ENCODE peak calls at places on chromosomes 5 and 9, in ten cellular contexts. U is right atrium auricular region, I is foreskin fibroblast, A is fibroblast of the aortic adventitia, K is epithelial cell of esophagus, Y is choroid plexus epithelial cell, X is mucosa of descending colon, F is nephron progenitor cell, C is PC-9, D is GM23338. O is an unnamed sample.

GRCh38 chr5:1568201-1568979 is 44.6 kb upstream of the LPCAT1 start:
- DNase-seq in U (no peak), I (peak), A (peak), K (peak), Y (peak), X (no peak), F (no peak), C (peak), D (no peak), O (no peak)

GRCh38 chr5:73171495-73171894 is 1.5 kb upstream of the TMEM174 start:
- DNase-seq in U (no peak), I (no peak), A (no peak), K (no peak), Y (no peak), X (no peak), F (no peak), C (no peak), D (no peak), O (no peak)

GRCh38 chr5:175706499-175706898 is 48.6 kb downstream of the HRH2 start:
- DNase-seq in U (no peak), I (no peak), A (no peak), K (no peak), Y (no peak), X (no peak), F (no peak), C (no peak), D (no peak), O (no peak)

GRCh38 chr9:132609829-132610228 is 27.4 kb downstream of the BARHL1 start:
- DNase-seq in U (no peak), I (peak), A (peak), K (peak), Y (peak), X (no peak), F (no peak), C (no peak), D (no peak), O (no peak)

GRCh38 chr9:127133739-127134167 is 11.3 kb upstream of the ANGPTL2 start:
- DNase-seq in U (peak), I (peak), A (peak), K (peak), Y (peak), X (peak), F (no peak), C (no peak), D (peak), O (peak)

GRCh38 chr9:33452828-33453271 is 5.5 kb upstream of the AQP3 start:
- DNase-seq in U (no peak), I (peak), A (peak), K (peak), Y (peak), X (no peak), F (peak), C (peak), D (peak), O (no peak)

GRCh38 chr5:82597437-82597836 is 319.3 kb upstream of the RPS23 start:
- DNase-seq in U (no peak), I (no peak), A (no peak), K (peak), Y (no peak), X (no peak), F (no peak), C (no peak), D (peak), O (no peak)

GRCh38 chr5:74762599-74762998 is 4.3 kb downstream of the GFM2 start:
- DNase-seq in U (no peak), I (peak), A (peak), K (peak), Y (peak), X (no peak), F (no peak), C (peak), D (no peak), O (no peak)

GRCh38 chr9:131095666-131096489 is 453 bp upstream of the AIF1L start:
- DNase-seq in U (no peak), I (peak), A (no peak), K (no peak), Y (no peak), X (no peak), F (peak), C (no peak), D (peak), O (no peak)

GRCh38 chr9:124347968-124348358 is 67.3 kb downstream of the PSMB7 start:
- DNase-seq in U (no peak), I (no peak), A (no peak), K (no peak), Y (no peak), X (no peak), F (no peak), C (no peak), D (no peak), O (peak)

GRCh38 chr5:57166250-57166649 is 7.6 kb upstream of the GPBP1 start:
- DNase-seq in U (no peak), I (peak), A (no peak), K (peak), Y (peak), X (no peak), F (no peak), C (no peak), D (no peak), O (no peak)

GRCh38 chr5:132225165-132226032 is 2.3 kb downstream of the P4HA2 start:
- DNase-seq in U (peak), I (peak), A (peak), K (peak), Y (peak), X (peak), F (no peak), C (peak), D (no peak), O (no peak)

GRCh38 chr9:37371565-37372464 is 50.7 kb upstream of the GRHPR start:
- DNase-seq in U (no peak), I (no peak), A (peak), K (no peak), Y (peak), X (no peak), F (no peak), C (no peak), D (no peak), O (no peak)

GRCh38 chr9:136058152-136058483 is 37.0 kb downstream of the NACC2 start:
- DNase-seq in U (no peak), I (no peak), A (no peak), K (no peak), Y (no peak), X (no peak), F (no peak), C (no peak), D (no peak), O (no peak)

GRCh38 chr9:135164036-135164435 is 76.6 kb downstream of the OLFM1 start:
- DNase-seq in U (no peak), I (no peak), A (no peak), K (no peak), Y (no peak), X (no peak), F (no peak), C (no peak), D (no peak), O (no peak)

GRCh38 chr5:176873541-176874172 is 25.5 kb downstream of the HK3 start:
- DNase-seq in U (no peak), I (no peak), A (no peak), K (peak), Y (no peak), X (no peak), F (no peak), C (no peak), D (no peak), O (no peak)

GRCh38 chr5:50440651-50441478 is at the start of gene EMB:
- DNase-seq in U (no peak), I (peak), A (peak), K (peak), Y (peak), X (peak), F (peak), C (peak), D (peak), O (no peak)

GRCh38 chr9:136539427-136540412 is 6.1 kb downstream of the NOTCH1 start:
- DNase-seq in U (peak), I (peak), A (no peak), K (peak), Y (peak), X (peak), F (no peak), C (peak), D (peak), O (no peak)

GRCh38 chr9:82489579-82489915 is 501.0 kb downstream of the SPATA31D1 start:
- DNase-seq in U (no peak), I (peak), A (peak), K (peak), Y (no peak), X (no peak), F (no peak), C (no peak), D (no peak), O (no peak)

GRCh38 chr9:4827224-4827623 is 34.5 kb downstream of the RCL1 start:
- DNase-seq in U (no peak), I (no peak), A (no peak), K (no peak), Y (no peak), X (no peak), F (no peak), C (no peak), D (no peak), O (no peak)

GRCh38 chr5:79858097-79858723 is 132.9 kb downstream of the MTX3 start:
- DNase-seq in U (peak), I (peak), A (peak), K (peak), Y (peak), X (no peak), F (peak), C (peak), D (peak), O (no peak)

GRCh38 chr5:174242573-174242972 is 197.1 kb downstream of the NSG2 start:
- DNase-seq in U (no peak), I (no peak), A (no peak), K (no peak), Y (no peak), X (no peak), F (no peak), C (no peak), D (no peak), O (no peak)

GRCh38 chr5:158463188-158463587 is 604.2 kb upstream of the CLINT1 start:
- DNase-seq in U (no peak), I (peak), A (no peak), K (peak), Y (no peak), X (no peak), F (no peak), C (no peak), D (no peak), O (no peak)

GRCh38 chr5:14293279-14293678 is 150.1 kb downstream of the TRIO start:
- DNase-seq in U (no peak), I (no peak), A (no peak), K (no peak), Y (no peak), X (no peak), F (no peak), C (no peak), D (no peak), O (no peak)

GRCh38 chr5:173790177-173790719 is 97.9 kb upstream of the CPEB4 start:
- DNase-seq in U (no peak), I (no peak), A (no peak), K (no peak), Y (no peak), X (no peak), F (no peak), C (no peak), D (no peak), O (no peak)

GRCh38 chr5:141514330-141515111 is 25.6 kb downstream of the PCDHGC5 start:
- DNase-seq in U (no peak), I (peak), A (peak), K (peak), Y (peak), X (no peak), F (peak), C (peak), D (peak), O (no peak)

GRCh38 chr9:134752476-134752875 is 110.9 kb downstream of the COL5A1 start:
- DNase-seq in U (no peak), I (no peak), A (no peak), K (no peak), Y (no peak), X (no peak), F (no peak), C (no peak), D (no peak), O (no peak)

GRCh38 chr5:83172655-83173054 is 95.3 kb downstream of the XRCC4 start:
- DNase-seq in U (no peak), I (peak), A (peak), K (peak), Y (no peak), X (no peak), F (no peak), C (no peak), D (no peak), O (no peak)

GRCh38 chr9:96056221-96056620 is 180.7 kb downstream of the ERCC6L2 start:
- DNase-seq in U (no peak), I (peak), A (no peak), K (no peak), Y (no peak), X (no peak), F (no peak), C (no peak), D (no peak), O (no peak)

GRCh38 chr9:5719546-5719945 is 90.6 kb downstream of the RIC1 start:
- DNase-seq in U (no peak), I (peak), A (peak), K (no peak), Y (no peak), X (no peak), F (no peak), C (no peak), D (no peak), O (no peak)

GRCh38 chr9:4657426-4658159 is 4.5 kb upstream of the PLPP6 start:
- DNase-seq in U (no peak), I (no peak), A (no peak), K (no peak), Y (no peak), X (no peak), F (no peak), C (no peak), D (no peak), O (no peak)

GRCh38 chr5:170070556-170071412 is 34.9 kb upstream of the FOXI1 start:
- DNase-seq in U (no peak), I (peak), A (peak), K (peak), Y (peak), X (no peak), F (peak), C (no peak), D (peak), O (no peak)

GRCh38 chr9:132142883-132143282 is 19.0 kb upstream of the NTNG2 start:
- DNase-seq in U (no peak), I (no peak), A (no peak), K (peak), Y (no peak), X (no peak), F (no peak), C (no peak), D (no peak), O (no peak)

GRCh38 chr5:152288917-152289595 is 116.0 kb downstream of the NMUR2 start:
- DNase-seq in U (no peak), I (no peak), A (no peak), K (no peak), Y (no peak), X (no peak), F (no peak), C (no peak), D (no peak), O (no peak)

GRCh38 chr5:139814704-139815280 is 19.2 kb downstream of the PSD2 start:
- DNase-seq in U (no peak), I (no peak), A (no peak), K (no peak), Y (no peak), X (peak), F (no peak), C (no peak), D (no peak), O (peak)

GRCh38 chr9:70411930-70412677 is 2.4 kb downstream of the KLF9 start:
- DNase-seq in U (peak), I (peak), A (peak), K (peak), Y (peak), X (peak), F (peak), C (peak), D (peak), O (no peak)

GRCh38 chr9:113668057-113668456 is 204.5 kb downstream of the RGS3 start:
- DNase-seq in U (no peak), I (peak), A (peak), K (no peak), Y (no peak), X (no peak), F (no peak), C (no peak), D (no peak), O (no peak)

GRCh38 chr5:52682492-52682891 is 105.2 kb upstream of the ITGA1 start:
- DNase-seq in U (no peak), I (no peak), A (no peak), K (no peak), Y (no peak), X (no peak), F (peak), C (no peak), D (peak), O (no peak)

GRCh38 chr5:96995419-96995818 is 59.5 kb downstream of the LNPEP start:
- DNase-seq in U (no peak), I (no peak), A (no peak), K (no peak), Y (no peak), X (no peak), F (no peak), C (no peak), D (no peak), O (no peak)
- TF ChIP-seq CTCF in U (no peak), I (no peak), A (no peak), K (no peak), Y (no peak), X (no peak), F (no peak), C (no peak), D (no peak), O (peak)

GRCh38 chr5:76204191-76204590 is 121.0 kb downstream of the SV2C start:
- DNase-seq in U (no peak), I (no peak), A (no peak), K (no peak), Y (no peak), X (no peak), F (no peak), C (no peak), D (no peak), O (no peak)

GRCh38 chr5:76207122-76207521 is 123.9 kb downstream of the SV2C start:
- DNase-seq in U (no peak), I (no peak), A (no peak), K (no peak), Y (no peak), X (no peak), F (no peak), C (no peak), D (no peak), O (no peak)

GRCh38 chr5:76210946-76211345 is 127.8 kb downstream of the SV2C start:
- DNase-seq in U (no peak), I (no peak), A (no peak), K (no peak), Y (no peak), X (no peak), F (no peak), C (no peak), D (no peak), O (no peak)

GRCh38 chr5:76204713-76205112 is 121.5 kb downstream of the SV2C start:
- DNase-seq in U (no peak), I (no peak), A (peak), K (peak), Y (no peak), X (no peak), F (no peak), C (no peak), D (peak), O (no peak)

GRCh38 chr5:76209297-76209696 is 126.1 kb downstream of the SV2C start:
- DNase-seq in U (no peak), I (no peak), A (no peak), K (no peak), Y (no peak), X (no peak), F (no peak), C (no peak), D (peak), O (no peak)
- TF ChIP-seq CTCF in U (no peak), I (no peak), A (no peak), K (no peak), Y (peak), X (no peak), F (peak), C (no peak), D (peak), O (peak)

GRCh38 chr5:102090770-102091169 is 205.3 kb downstream of the SLCO4C1 start:
- DNase-seq in U (no peak), I (no peak), A (peak), K (peak), Y (peak), X (no peak), F (peak), C (peak), D (peak), O (no peak)

DNA sequence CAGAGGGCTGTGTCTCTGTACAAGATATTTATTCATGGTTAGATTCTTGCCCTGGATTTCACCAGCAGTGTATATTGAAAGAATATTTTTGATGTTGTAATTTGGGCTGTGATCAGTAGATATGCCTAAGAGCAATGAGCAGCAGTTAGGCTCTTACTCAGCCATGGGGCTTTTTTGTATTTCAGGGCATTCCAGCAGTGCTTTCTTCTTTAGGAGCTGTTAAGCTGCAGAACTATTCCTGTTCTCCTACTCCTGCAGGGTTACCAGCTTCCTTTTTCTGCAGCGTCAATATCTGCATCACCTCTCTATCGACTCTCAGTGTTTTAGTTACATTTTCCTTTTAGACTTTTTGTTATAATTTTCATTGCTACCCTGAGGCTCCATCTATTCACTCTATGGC is 206.2 kb downstream of the SLCO4C1 start:
- DNase-seq in U (no peak), I (no peak), A (no peak), K (no peak), Y (no peak), X (no peak), F (no peak), C (no peak), D (peak), O (no peak)
- TF ChIP-seq CTCF in U (no peak), I (no peak), A (no peak), K (no peak), Y (no peak), X (no peak), F (no peak), C (no peak), D (no peak), O (no peak)

DNA sequence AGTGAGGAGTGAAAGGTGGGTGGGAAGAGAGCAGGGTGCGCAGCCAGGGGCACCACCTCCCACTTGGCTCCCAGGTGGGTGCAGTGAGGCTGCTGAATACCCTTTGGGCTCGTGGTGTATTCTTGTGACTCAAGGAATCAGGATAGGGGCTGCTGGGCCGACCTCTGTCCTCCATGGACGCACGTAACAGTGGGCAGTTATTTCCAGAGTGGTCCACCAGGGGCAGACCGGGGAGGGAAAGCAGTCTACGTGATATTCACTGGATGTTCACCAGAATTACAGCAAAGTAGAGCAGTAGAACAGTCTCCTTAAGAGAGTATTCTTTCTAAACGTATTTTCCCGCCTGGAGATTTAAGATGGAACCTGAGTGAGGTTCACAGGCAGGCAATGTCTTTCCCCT is 88.5 kb downstream of the SYK start:
- DNase-seq in U (no peak), I (no peak), A (no peak), K (no peak), Y (no peak), X (no peak), F (peak), C (no peak), D (peak), O (no peak)
- TF ChIP-seq CTCF in U (no peak), I (no peak), A (peak), K (no peak), Y (peak), X (no peak), F (peak), C (no peak), D (peak), O (peak)

GRCh38 chr5:96729156-96729555 is 67.0 kb downstream of the CAST start:
- DNase-seq in U (no peak), I (no peak), A (no peak), K (no peak), Y (no peak), X (no peak), F (no peak), C (no peak), D (no peak), O (no peak)
- TF ChIP-seq CTCF in U (no peak), I (peak), A (peak), K (peak), Y (peak), X (no peak), F (peak), C (peak), D (peak), O (peak)

O was measured in chondrocyte.